ENCODE peak calls at places on chromosomes 2 and 18, in five cellular contexts. One of them, this sample, is unnamed.

GRCh38 chr2:85893428-85894258 is 4.9 kb upstream of the ST3GAL5 start:
- DNase-seq in choroid plexus epithelial cell: peak
- DNase-seq in foreskin fibroblast: peak
- DNase-seq in cardiac fibroblast: peak
- DNase-seq in body of pancreas: no peak
- DNase-seq in this sample: peak

GRCh38 chr2:240205348-240205747 is 64.9 kb upstream of the OTOS start:
- DNase-seq in choroid plexus epithelial cell: peak
- DNase-seq in foreskin fibroblast: peak
- DNase-seq in cardiac fibroblast: peak
- DNase-seq in body of pancreas: no peak
- DNase-seq in this sample: peak

GRCh38 chr18:80196528-80197320 is 50.6 kb downstream of the PARD6G start:
- DNase-seq in choroid plexus epithelial cell: peak
- DNase-seq in foreskin fibroblast: no peak
- DNase-seq in cardiac fibroblast: peak
- DNase-seq in body of pancreas: no peak
- DNase-seq in this sample: peak

GRCh38 chr2:104840151-104840550 is 13.8 kb upstream of the POU3F3 start:
- DNase-seq in choroid plexus epithelial cell: no peak
- DNase-seq in foreskin fibroblast: no peak
- DNase-seq in cardiac fibroblast: no peak
- DNase-seq in body of pancreas: no peak
- DNase-seq in this sample: no peak

GRCh38 chr2:161946489-161947107 is 127.4 kb downstream of the DPP4 start:
- DNase-seq in choroid plexus epithelial cell: peak
- DNase-seq in foreskin fibroblast: peak
- DNase-seq in cardiac fibroblast: peak
- DNase-seq in body of pancreas: no peak
- DNase-seq in this sample: peak

GRCh38 chr2:203631068-203631757 is 75.2 kb upstream of the CD28 start:
- DNase-seq in choroid plexus epithelial cell: peak
- DNase-seq in foreskin fibroblast: peak
- DNase-seq in cardiac fibroblast: no peak
- DNase-seq in body of pancreas: no peak
- DNase-seq in this sample: peak

GRCh38 chr2:220043155-220043992 is 415.9 kb downstream of the SLC4A3 start:
- DNase-seq in choroid plexus epithelial cell: peak
- DNase-seq in foreskin fibroblast: no peak
- DNase-seq in cardiac fibroblast: peak
- DNase-seq in body of pancreas: no peak
- DNase-seq in this sample: no peak

GRCh38 chr2:116477229-116477628 is 1337.3 kb upstream of the DDX18 start:
- DNase-seq in choroid plexus epithelial cell: no peak
- DNase-seq in foreskin fibroblast: no peak
- DNase-seq in cardiac fibroblast: no peak
- DNase-seq in body of pancreas: no peak
- DNase-seq in this sample: no peak

GRCh38 chr2:42809876-42810125 is 17.4 kb upstream of the HAAO start:
- DNase-seq in choroid plexus epithelial cell: no peak
- DNase-seq in foreskin fibroblast: peak
- DNase-seq in cardiac fibroblast: peak
- DNase-seq in body of pancreas: peak
- DNase-seq in this sample: peak

GRCh38 chr18:38493991-38494559 is 928.5 kb upstream of the CELF4 start:
- DNase-seq in choroid plexus epithelial cell: peak
- DNase-seq in foreskin fibroblast: no peak
- DNase-seq in cardiac fibroblast: no peak
- DNase-seq in body of pancreas: no peak
- DNase-seq in this sample: no peak

GRCh38 chr2:100906131-100906530 is 86.2 kb downstream of the NPAS2 start:
- DNase-seq in choroid plexus epithelial cell: no peak
- DNase-seq in foreskin fibroblast: no peak
- DNase-seq in cardiac fibroblast: no peak
- DNase-seq in body of pancreas: no peak
- DNase-seq in this sample: no peak

DNA sequence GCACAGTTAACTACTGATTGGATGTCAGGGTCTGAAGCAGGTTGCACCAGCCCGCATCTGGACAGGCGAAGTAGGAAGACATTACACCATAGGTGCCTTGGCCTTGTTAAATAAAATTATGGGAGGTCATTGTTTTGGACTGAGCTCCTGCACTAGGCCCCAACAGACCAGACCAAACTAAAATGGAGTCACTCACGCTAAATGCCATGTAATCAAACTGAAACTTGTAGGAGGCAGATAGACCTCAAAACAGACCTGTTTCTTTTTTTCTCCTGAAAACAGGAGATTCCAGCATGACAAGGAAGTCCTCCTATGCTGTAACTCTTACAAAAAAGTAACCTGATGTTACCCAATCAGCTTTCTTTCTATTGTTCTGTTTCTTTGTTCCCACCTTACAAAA is 15.5 kb upstream of the NFU1 start:
- DNase-seq in choroid plexus epithelial cell: no peak
- DNase-seq in foreskin fibroblast: no peak
- DNase-seq in cardiac fibroblast: no peak
- DNase-seq in body of pancreas: no peak
- DNase-seq in this sample: no peak
- H3K4me3 ChIP-seq in choroid plexus epithelial cell: no peak
- H3K4me3 ChIP-seq in foreskin fibroblast: no peak
- H3K4me3 ChIP-seq in cardiac fibroblast: no peak
- H3K4me3 ChIP-seq in body of pancreas: no peak
- H3K4me3 ChIP-seq in this sample: no peak

GRCh38 chr2:38409904-38410167 is 32.8 kb upstream of the ATL2 start:
- DNase-seq in choroid plexus epithelial cell: no peak
- DNase-seq in foreskin fibroblast: no peak
- DNase-seq in cardiac fibroblast: no peak
- DNase-seq in body of pancreas: no peak
- DNase-seq in this sample: no peak
- H3K4me3 ChIP-seq in choroid plexus epithelial cell: no peak
- H3K4me3 ChIP-seq in foreskin fibroblast: no peak
- H3K4me3 ChIP-seq in cardiac fibroblast: no peak
- H3K4me3 ChIP-seq in body of pancreas: no peak
- H3K4me3 ChIP-seq in this sample: no peak

GRCh38 chr2:9949992-9950520 is 1.4 kb upstream of the GRHL1 start:
- DNase-seq in choroid plexus epithelial cell: no peak
- DNase-seq in foreskin fibroblast: no peak
- DNase-seq in cardiac fibroblast: no peak
- DNase-seq in body of pancreas: no peak
- DNase-seq in this sample: no peak
- H3K4me3 ChIP-seq in choroid plexus epithelial cell: no peak
- H3K4me3 ChIP-seq in foreskin fibroblast: no peak
- H3K4me3 ChIP-seq in cardiac fibroblast: no peak
- H3K4me3 ChIP-seq in body of pancreas: no peak
- H3K4me3 ChIP-seq in this sample: no peak

GRCh38 chr18:51654441-51655326 is 457.2 kb upstream of the MEX3C start:
- DNase-seq in choroid plexus epithelial cell: no peak
- DNase-seq in foreskin fibroblast: no peak
- DNase-seq in cardiac fibroblast: no peak
- DNase-seq in body of pancreas: no peak
- DNase-seq in this sample: no peak
- H3K4me3 ChIP-seq in choroid plexus epithelial cell: no peak
- H3K4me3 ChIP-seq in foreskin fibroblast: no peak
- H3K4me3 ChIP-seq in cardiac fibroblast: no peak
- H3K4me3 ChIP-seq in body of pancreas: no peak
- H3K4me3 ChIP-seq in this sample: no peak

DNA sequence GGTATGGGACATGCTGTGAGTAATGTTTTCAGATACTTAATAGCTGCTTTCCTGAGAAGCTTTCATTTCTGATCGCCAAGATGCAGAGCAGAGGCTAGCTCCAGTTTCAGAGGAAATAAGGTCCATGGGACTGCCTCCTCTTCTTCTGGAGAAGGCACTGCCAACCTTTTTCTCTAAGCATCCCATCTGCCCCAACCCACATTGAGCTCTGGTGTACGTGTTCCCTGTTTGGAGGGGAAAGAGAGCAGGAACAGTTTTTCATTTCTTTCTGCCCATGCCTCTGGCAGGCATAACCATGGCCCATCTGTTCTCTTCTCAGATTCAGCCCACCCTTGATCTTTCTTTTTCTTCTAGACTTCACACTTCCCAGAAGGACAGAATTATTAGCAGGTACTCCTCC is 1110.4 kb upstream of the KLHL29 start:
- DNase-seq in choroid plexus epithelial cell: no peak
- DNase-seq in foreskin fibroblast: no peak
- DNase-seq in cardiac fibroblast: no peak
- DNase-seq in body of pancreas: no peak
- DNase-seq in this sample: no peak
- H3K4me3 ChIP-seq in choroid plexus epithelial cell: no peak
- H3K4me3 ChIP-seq in foreskin fibroblast: no peak
- H3K4me3 ChIP-seq in cardiac fibroblast: no peak
- H3K4me3 ChIP-seq in body of pancreas: no peak
- H3K4me3 ChIP-seq in this sample: no peak

DNA sequence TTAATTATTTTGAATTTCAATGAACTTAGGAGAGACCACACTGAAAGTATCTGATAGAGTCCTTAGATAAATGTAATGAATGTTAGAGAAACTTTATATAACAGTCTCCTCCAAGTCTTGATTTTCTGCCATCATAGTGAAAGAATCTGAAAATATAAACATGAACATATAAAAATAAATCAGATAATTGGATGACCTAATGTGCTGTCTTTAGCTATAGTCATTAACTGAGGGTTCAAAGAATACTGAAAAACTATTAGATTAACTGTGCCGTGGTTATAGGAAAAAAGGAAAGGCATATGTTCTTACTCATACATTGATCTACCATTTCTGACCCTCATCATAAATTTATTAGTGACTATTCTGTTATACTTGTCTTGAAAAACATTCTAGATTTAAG is 47.0 kb upstream of the SPAG16 start:
- DNase-seq in choroid plexus epithelial cell: no peak
- DNase-seq in foreskin fibroblast: no peak
- DNase-seq in cardiac fibroblast: no peak
- DNase-seq in body of pancreas: no peak
- DNase-seq in this sample: no peak
- H3K4me3 ChIP-seq in choroid plexus epithelial cell: no peak
- H3K4me3 ChIP-seq in foreskin fibroblast: no peak
- H3K4me3 ChIP-seq in cardiac fibroblast: no peak
- H3K4me3 ChIP-seq in body of pancreas: no peak
- H3K4me3 ChIP-seq in this sample: no peak

DNA sequence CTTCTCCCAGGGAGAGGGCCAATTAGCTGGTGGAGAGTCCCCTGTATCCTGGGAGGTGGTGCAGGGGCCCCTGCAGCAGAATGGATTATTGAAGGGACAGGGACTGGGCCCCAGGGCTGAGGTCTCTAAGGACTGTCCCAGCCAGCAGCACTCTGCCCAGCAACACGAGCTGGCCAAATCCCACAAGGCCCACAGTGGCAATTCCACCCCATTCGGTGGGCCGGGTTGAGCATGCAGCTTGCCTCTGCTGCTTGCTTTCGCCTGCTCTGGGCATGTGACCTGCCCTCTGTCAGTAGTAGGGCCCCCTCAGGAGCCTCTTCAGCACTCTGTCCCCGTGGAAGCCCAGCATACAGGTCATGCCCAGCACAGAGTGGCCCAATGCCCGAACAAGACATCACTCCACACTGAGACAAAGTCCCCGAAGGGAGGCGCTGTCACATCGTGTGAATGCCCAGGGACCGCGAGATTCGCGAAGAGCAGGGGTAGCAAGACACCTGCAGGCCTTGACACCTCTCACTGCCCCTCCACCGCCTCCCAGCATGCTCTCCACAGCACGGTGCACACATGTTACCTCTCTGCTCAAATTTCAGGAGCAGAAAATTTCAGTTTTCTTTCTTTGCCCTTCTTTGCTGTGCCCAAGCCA is 65.4 kb downstream of the CRACDL start:
- DNase-seq in choroid plexus epithelial cell: no peak
- DNase-seq in foreskin fibroblast: no peak
- DNase-seq in cardiac fibroblast: no peak
- DNase-seq in body of pancreas: peak
- DNase-seq in this sample: no peak
- H3K4me3 ChIP-seq in choroid plexus epithelial cell: no peak
- H3K4me3 ChIP-seq in foreskin fibroblast: no peak
- H3K4me3 ChIP-seq in cardiac fibroblast: no peak
- H3K4me3 ChIP-seq in body of pancreas: no peak
- H3K4me3 ChIP-seq in this sample: no peak

This sample was measured in fibroblast of villous mesenchyme.